ENCODE peak calls at places on chromosomes 11 and 22, in ten cellular contexts. D is CD8-positive, alpha-beta T cell; O is AG09309; Z is astrocyte of the spinal cord; E is A549; A is fibroblast of lung; C is tibial artery; S is hepatocyte; F is brain microvascular endothelial cell; T is fibroblast of mammary gland. B is an unnamed sample.

GRCh38 chr11:19673924-19674390 is 38.7 kb upstream of the NAV2 start:
- DNase-seq in F (no peak), S (peak; percentile 75), C (peak; percentile 91), Z (peak; percentile 33), A (peak; percentile 39), D (no peak), T (peak; percentile 42), E (no peak), O (no peak), B (no peak)

GRCh38 chr11:1531961-1532586 is 40.0 kb downstream of the DUSP8 start:
- DNase-seq in O (peak; percentile 5), F (no peak), A (no peak), C (peak; percentile 52), D (no peak), T (peak; percentile 79), E (no peak), Z (peak; percentile 43), S (no peak), B (no peak)

GRCh38 chr11:117815262-117815803 is 9.2 kb downstream of the FXYD2 start:
- DNase-seq in C (peak; percentile 37), A (no peak), D (peak; percentile 66), T (no peak), Z (no peak), F (no peak), S (no peak), E (no peak), O (no peak), B (no peak)

GRCh38 chr11:8814209-8814922 is 96.6 kb upstream of the AKIP1 start:
- DNase-seq in S (peak; percentile 56), C (no peak), D (no peak), O (no peak), E (no peak), Z (peak; percentile 46), F (no peak), T (no peak), A (no peak), B (peak; percentile 52)

GRCh38 chr11:2888266-2888968 is 2.8 kb upstream of the CDKN1C start:
- DNase-seq in O (peak; percentile 40), C (peak; percentile 95), F (peak; percentile 84), A (peak; percentile 85), E (peak; percentile 75), S (peak; percentile 92), T (peak; percentile 82), D (peak; percentile 92), Z (peak; percentile 84), B (no peak)

GRCh38 chr22:34236527-34236926 is 316.3 kb upstream of the LARGE1 start:
- DNase-seq in O (no peak), T (no peak), A (no peak), D (no peak), Z (no peak), E (no peak), S (no peak), C (no peak), F (no peak), B (no peak)

GRCh38 chr22:23655891-23656475 is 23.9 kb upstream of the DRICH1 start:
- DNase-seq in C (no peak), Z (no peak), T (no peak), S (no peak), D (no peak), A (no peak), E (no peak), F (no peak), O (no peak), B (no peak)

GRCh38 chr11:102186836-102187235 is 76.6 kb downstream of the YAP1 start:
- DNase-seq in E (no peak), T (peak; percentile 56), S (no peak), O (no peak), C (no peak), Z (peak; percentile 62), D (no peak), F (no peak), A (no peak), B (no peak)

GRCh38 chr11:57387284-57388030 is 3.0 kb downstream of the PRG2 start:
- DNase-seq in F (no peak), O (no peak), A (peak; percentile 11), Z (peak; percentile 13), D (no peak), C (no peak), T (peak; percentile 21), S (no peak), E (no peak), B (no peak)

GRCh38 chr11:17979770-17980371 is 33.0 kb downstream of the SERGEF start:
- DNase-seq in S (peak; percentile 61), E (peak; percentile 57), A (peak; percentile 19), D (peak; percentile 27), F (no peak), O (no peak), C (no peak), T (peak; percentile 20), Z (no peak), B (no peak)

GRCh38 chr11:42766191-42766590 is 545.6 kb upstream of the API5 start:
- DNase-seq in Z (no peak), A (no peak), E (no peak), D (no peak), S (no peak), F (no peak), C (no peak), O (no peak), T (no peak), B (no peak)

GRCh38 chr22:24421428-24421931 is 5.9 kb upstream of the ADORA2A start:
- DNase-seq in T (no peak), C (no peak), O (no peak), A (no peak), D (peak; percentile 45), Z (no peak), F (no peak), E (peak; percentile 35), S (peak; percentile 36), B (no peak)

GRCh38 chr22:37274380-37274862 is 7.9 kb upstream of the CYTH4 start:
- DNase-seq in D (no peak), O (no peak), C (peak; percentile 73), S (no peak), F (no peak), Z (no peak), T (no peak), A (no peak), E (no peak), B (no peak)

GRCh38 chr11:100691886-100692285 is 4.8 kb downstream of the ARHGAP42 start:
- DNase-seq in O (no peak), S (no peak), F (no peak), E (no peak), Z (no peak), A (no peak), T (no peak), C (no peak), D (no peak), B (no peak)

GRCh38 chr11:44310456-44311272 is 725 bp upstream of the ALX4 start:
- DNase-seq in E (no peak), T (no peak), A (no peak), F (no peak), D (no peak), O (no peak), S (no peak), C (no peak), Z (no peak), B (no peak)

DNA sequence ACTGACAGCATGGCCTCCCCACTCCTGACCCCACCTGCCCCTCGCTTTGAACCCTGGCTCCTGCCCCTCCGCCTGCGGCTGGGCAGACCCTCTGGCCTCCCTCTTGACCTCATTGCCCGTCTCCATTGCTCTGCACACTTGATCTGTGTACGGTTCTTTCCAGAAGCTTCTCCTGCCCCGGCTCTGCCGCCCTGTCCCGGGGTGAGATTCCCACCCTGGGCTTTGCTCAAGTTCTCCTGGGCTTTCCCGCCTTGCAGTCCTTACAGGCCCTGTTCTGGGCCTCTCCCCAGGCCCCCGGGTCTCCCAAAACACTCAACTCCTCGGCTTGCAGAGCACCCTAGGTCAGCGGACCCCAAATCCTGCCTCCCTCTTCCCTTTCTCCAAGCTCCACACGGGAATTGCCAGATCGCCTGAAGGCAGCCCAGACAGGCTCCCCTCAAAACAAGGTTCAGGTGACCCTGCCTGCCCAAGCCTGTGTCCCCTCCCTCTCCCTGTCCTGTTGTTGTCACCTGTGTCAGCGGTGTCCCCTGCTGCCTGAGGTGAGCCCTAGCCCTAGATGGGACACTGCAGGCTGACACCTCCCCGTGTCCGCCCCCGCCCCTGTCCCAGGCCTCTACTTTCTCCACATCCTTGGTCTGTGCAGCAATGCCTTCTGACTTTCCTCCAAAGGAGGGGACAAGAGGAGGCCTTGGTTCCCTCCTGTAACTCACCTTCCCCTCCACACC is 1.5 kb downstream of the GAL start:
- DNase-seq in S (no peak), D (no peak), T (no peak), A (no peak), O (no peak), Z (no peak), E (no peak), C (no peak), F (no peak), B (no peak)
- H3K4me3 ChIP-seq in S (no peak overlapping the region), D (no peak overlapping the region), T (no peak overlapping the region), A (no peak overlapping the region), O (no peak overlapping the region), Z (no peak overlapping the region), E (no peak overlapping the region), C (no peak overlapping the region), F (no peak overlapping the region), B (no peak overlapping the region)

DNA sequence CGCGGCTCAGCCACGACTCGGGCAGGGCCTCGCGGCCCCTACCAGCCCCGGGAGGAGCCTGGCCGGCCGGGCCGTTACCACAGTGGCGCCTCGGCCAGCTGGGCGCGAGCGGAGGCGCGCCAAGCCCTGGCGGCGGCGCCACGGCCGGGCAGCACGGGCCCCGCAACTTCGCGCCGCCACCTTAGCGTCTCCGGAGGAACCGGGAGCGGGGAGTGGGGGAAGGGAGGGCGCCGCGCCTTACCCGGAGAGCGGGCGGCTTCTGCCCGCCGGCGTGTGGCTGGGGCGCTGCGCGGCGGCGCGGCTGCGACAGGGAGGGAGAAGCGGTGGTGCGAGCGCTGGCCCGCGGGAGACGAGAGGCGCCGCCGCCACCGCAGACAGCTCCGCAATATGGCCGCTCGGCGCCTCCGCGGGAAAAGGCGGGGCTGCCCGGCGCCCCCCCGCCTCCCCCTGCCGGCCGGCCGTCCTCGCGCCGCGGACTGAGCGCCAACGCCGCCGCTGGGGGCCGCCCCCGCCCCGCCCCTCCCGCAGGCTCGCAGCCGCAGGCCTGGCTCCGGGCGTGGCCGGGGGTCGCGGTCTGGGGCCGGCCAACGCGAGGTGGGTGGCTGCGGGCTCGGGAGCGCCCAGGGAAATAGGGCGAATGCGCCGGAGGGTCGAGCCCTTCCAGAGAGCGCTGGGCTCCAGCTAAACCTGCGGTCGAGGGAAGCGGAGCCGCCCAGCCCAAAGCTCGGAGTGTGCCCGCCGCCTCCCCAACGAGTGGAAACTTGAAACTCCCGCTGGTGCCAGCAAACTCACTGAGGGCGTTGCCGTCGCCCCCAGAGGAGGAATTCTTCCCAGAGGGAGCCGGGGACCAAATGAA is at the start of gene RDX:
- DNase-seq in C (peak; percentile 59), T (peak; percentile 65), Z (peak; percentile 82), S (peak; percentile 90), F (peak; percentile 43), E (peak; percentile 70), A (peak; percentile 71), D (peak; percentile 54), O (no peak), B (peak; percentile 51)
- TF ChIP-seq CTCF in C (no peak), T (no peak), Z (no peak), S (no peak), F (no peak), E (no peak), A (no peak), D (no peak), O (no peak), B (no peak)

GRCh38 chr11:62588966-62589637 is 2.2 kb downstream of the TUT1 start:
- DNase-seq in D (no peak), C (no peak), T (peak; percentile 42), A (peak; percentile 21), F (peak; percentile 50), S (no peak), Z (no peak), O (no peak), E (no peak), B (no peak)
- H3K4me3 ChIP-seq in D (no peak overlapping the region), C (no peak overlapping the region), T (no peak overlapping the region), A (no peak overlapping the region), F (no peak overlapping the region), S (no peak overlapping the region), Z (no peak overlapping the region), O (no peak overlapping the region), E (no peak overlapping the region), B (no peak overlapping the region)

GRCh38 chr11:36376888-36377758 is 81.0 kb downstream of the PRR5L start:
- DNase-seq in F (peak; percentile 40), A (no peak), S (peak; percentile 55), E (peak; percentile 52), D (peak; percentile 44), C (peak; percentile 45), T (peak; percentile 41), O (no peak), Z (peak; percentile 66), B (no peak)
- TF ChIP-seq CTCF in F (peak; percentile 73), A (peak; percentile 51), S (peak; percentile 58), E (peak; percentile 78), D (peak; percentile 32), C (peak; percentile 28), T (peak; percentile 48), O (peak; percentile 67), Z (peak; percentile 74), B (peak; percentile 68)